ENCODE peak calls at places on chromosomes 11 and 22, in five cellular contexts. Y is A549, P is HepG2, L is IMR-90, Q is K562. G is an unnamed sample. For H3K4me1, the result is how much of the 10 kb centered on the place peaks cover.

GRCh38 chr11:34928960-34929680 is 12.7 kb downstream of the PDHX start:
- DNase-seq in Q (no peak), P (no peak), Y (no peak), L (no peak), G (no peak)

GRCh38 chr11:88335284-88335683 is 2.3 kb downstream of the CTSC start:
- DNase-seq in L (no peak), Q (no peak), Y (no peak), P (peak), G (no peak)

GRCh38 chr11:93821617-93822016 is 28.8 kb downstream of the VSTM5 start:
- DNase-seq in Q (no peak), P (peak), Y (no peak), L (no peak), G (no peak)

GRCh38 chr11:86101493-86101892 is 32.6 kb upstream of the PICALM start:
- DNase-seq in L (peak), Q (no peak), P (no peak), Y (peak), G (no peak)

GRCh38 chr11:111012497-111012896 is 233.0 kb upstream of the POU2AF2 start:
- DNase-seq in Q (no peak), Y (no peak), P (no peak), L (no peak), G (no peak)

GRCh38 chr11:90614318-90614717 is 391.5 kb upstream of the CHORDC1 start:
- DNase-seq in P (no peak), L (no peak), Q (no peak), Y (no peak), G (no peak)

GRCh38 chr11:114366331-114367243 is 33.7 kb downstream of the C11orf71 start:
- DNase-seq in L (peak), P (no peak), Y (no peak), Q (no peak), G (no peak)

GRCh38 chr11:114262681-114263509 is 33.3 kb upstream of the NNMT start:
- DNase-seq in Y (peak), L (peak), Q (peak), P (peak), G (no peak)

GRCh38 chr22:48870436-48870835 is 957.2 kb downstream of the BRD1 start:
- DNase-seq in Y (no peak), P (no peak), L (no peak), Q (no peak), G (no peak)

GRCh38 chr11:88508808-88509581 is 171.5 kb upstream of the CTSC start:
- DNase-seq in Q (no peak), Y (no peak), L (no peak), P (no peak), G (no peak)

GRCh38 chr11:12235945-12236743 is 125.8 kb downstream of the MICAL2 start:
- DNase-seq in Y (peak), Q (peak), P (peak), L (peak), G (no peak)

GRCh38 chr22:27642104-27642800 is 159.3 kb downstream of the MN1 start:
- DNase-seq in Q (peak), L (no peak), Y (no peak), P (peak), G (no peak)

GRCh38 chr11:26992031-26992541 is 1.8 kb upstream of the FIBIN start:
- DNase-seq in P (no peak), Y (no peak), Q (no peak), L (peak), G (no peak)

GRCh38 chr11:95375881-95376280 is 144.9 kb upstream of the SESN3 start:
- DNase-seq in Q (no peak), Y (no peak), P (no peak), L (peak), G (no peak)

GRCh38 chr11:60763692-60764369 is 7.2 kb downstream of the MS4A15 start:
- DNase-seq in Q (no peak), L (no peak), P (no peak), Y (no peak), G (no peak)

GRCh38 chr22:38172489-38173155 is 9.0 kb downstream of the PLA2G6 start:
- DNase-seq in Y (no peak), L (peak), P (peak), Q (no peak), G (no peak)

GRCh38 chr11:102836290-102836875 is 7.0 kb downstream of the MMP3 start:
- DNase-seq in L (peak), Y (no peak), Q (no peak), P (no peak), G (no peak)

GRCh38 chr11:37504925-37505324 is 906.9 kb upstream of the RAG2 start:
- DNase-seq in Q (no peak), P (no peak), Y (no peak), L (peak), G (no peak)

GRCh38 chr11:34405079-34405858 is 33.5 kb upstream of the CAT start:
- DNase-seq in Q (no peak), P (no peak), Y (no peak), L (no peak), G (no peak)

GRCh38 chr11:92329644-92330043 is 105.0 kb downstream of the FAT3 start:
- DNase-seq in Q (no peak), P (no peak), L (peak), Y (no peak), G (no peak)

GRCh38 chr11:35288817-35289541 is 130.4 kb downstream of the SLC1A2 start:
- DNase-seq in Q (no peak), L (peak), Y (no peak), P (no peak), G (no peak)

GRCh38 chr22:43891360-43892182 is at the start of gene PNPLA5:
- DNase-seq in P (no peak), Q (peak), L (peak), Y (no peak), G (no peak)

GRCh38 chr11:85137597-85137996 is 489.5 kb downstream of the DLG2 start:
- DNase-seq in L (no peak), Y (no peak), Q (no peak), P (no peak), G (no peak)

GRCh38 chr22:33139937-33140336 is 81.8 kb upstream of the SYN3 start:
- DNase-seq in L (no peak), Y (no peak), Q (no peak), P (no peak), G (no peak)

GRCh38 chr11:118001494-118001971 is 15.3 kb downstream of the IL10RA start:
- DNase-seq in Y (no peak), P (no peak), Q (no peak), L (no peak), G (no peak)

GRCh38 chr11:127003260-127003981 is 2.9 kb upstream of the KIRREL3 start:
- DNase-seq in Y (peak), L (peak), Q (peak), P (no peak), G (no peak)

GRCh38 chr11:91178366-91178765 is 955.5 kb upstream of the CHORDC1 start:
- DNase-seq in L (no peak), Y (no peak), Q (no peak), P (no peak), G (no peak)

GRCh38 chr11:101429708-101430107 is 154.1 kb downstream of the TRPC6 start:
- DNase-seq in Y (no peak), L (no peak), P (peak), Q (no peak), G (no peak)

GRCh38 chr22:19062139-19062789 is 59.9 kb downstream of the DGCR2 start:
- DNase-seq in Q (no peak), L (peak), P (no peak), Y (no peak), G (no peak)

GRCh38 chr11:129574431-129574830 is 198.8 kb downstream of the BARX2 start:
- DNase-seq in Y (no peak), P (no peak), Q (no peak), L (no peak), G (no peak)

DNA sequence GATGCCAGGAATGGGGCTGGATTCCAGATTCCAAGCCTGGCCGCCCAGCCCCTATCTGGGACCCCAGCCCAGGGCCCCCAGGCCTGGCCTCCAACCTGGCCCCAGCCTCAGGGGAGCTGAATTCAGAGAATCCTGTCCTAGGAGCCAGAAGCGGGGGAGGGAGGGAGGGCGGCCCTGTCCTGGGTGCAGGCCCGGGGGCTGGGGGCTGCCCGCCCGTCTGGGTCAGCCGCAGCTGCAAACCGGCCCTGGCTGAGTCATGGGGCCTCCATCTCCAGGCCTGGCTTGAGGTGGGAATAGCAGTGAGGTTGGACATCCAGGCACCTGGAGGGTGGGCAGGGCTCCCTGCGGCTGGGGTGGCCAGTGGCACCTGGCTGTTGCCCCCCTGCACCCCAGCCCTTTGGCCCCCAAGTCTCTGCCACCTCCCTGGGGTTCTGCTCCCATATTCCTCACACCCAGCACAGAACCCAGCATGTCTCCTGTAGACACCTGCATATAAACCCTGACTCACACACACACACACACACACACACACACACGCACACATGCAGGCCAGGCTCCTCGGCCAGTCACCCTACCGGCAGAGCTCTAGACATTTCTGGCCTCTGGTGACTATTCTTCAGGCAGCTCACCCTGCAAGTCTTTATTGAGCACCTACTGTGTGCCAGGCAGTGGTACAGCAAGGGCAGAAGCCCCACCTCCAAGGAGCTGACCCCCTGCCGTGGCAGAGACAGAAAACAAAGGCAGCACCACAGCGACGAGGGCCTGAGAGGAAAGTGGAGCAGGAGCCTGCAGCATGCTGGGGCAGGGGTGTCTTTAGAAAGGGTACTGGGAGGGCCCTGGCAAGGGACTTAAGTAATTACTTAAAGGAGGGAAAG is 50.4 kb downstream of the CDKN1C start:
- DNase-seq in Q (no peak), L (peak), P (peak), Y (no peak), G (no peak)
- H3K4me1 ChIP-seq in Q (under half), L (under half), P (under half), Y (under half), G (under half)

GRCh38 chr11:1749020-1749758 is 1.2 kb downstream of the IFITM10 start:
- DNase-seq in L (no peak), P (no peak), Y (no peak), Q (no peak), G (no peak)
- TF ChIP-seq MAFK in L (no peak), P (no peak), Y (no peak), Q (no peak), G (no peak)

DNA sequence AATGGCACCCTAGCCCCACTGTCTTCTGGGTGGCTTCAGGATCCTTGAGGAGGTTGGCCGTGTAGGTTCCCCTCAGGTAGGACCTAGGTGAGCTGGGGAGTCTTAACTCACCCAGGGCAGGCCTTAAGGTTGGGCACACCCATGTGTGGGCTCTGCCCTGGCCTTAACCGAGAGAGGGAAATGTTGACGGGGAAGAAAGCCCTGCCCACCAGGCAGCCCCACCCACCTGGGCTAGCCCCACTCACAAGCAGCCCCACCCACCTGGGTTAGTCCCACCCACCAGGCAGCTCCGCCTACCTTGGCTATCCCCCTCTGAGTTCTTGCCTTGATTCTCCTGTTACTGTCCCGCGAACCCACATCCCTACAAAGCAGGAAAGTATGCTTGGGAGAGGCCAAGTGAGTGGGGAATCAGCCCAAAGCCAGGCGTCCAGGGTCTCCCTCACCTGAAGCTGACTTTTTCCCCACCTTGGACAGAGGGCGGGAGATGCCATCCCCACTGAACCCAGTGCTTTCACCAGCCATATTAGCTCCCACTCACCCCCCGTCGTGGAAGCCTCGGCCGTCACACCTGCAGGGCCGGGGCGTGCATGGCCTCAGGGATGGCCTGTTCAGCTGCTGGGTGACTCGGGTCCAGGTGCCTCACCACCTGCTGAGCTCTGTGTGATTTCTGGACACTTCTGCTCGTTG is at the start of gene MYEOV:
- DNase-seq in Y (peak), P (peak), L (no peak), Q (peak), G (peak)
- H3K4me1 ChIP-seq in Y (under half), P (under half), L (under half), Q (under half), G (under half)

DNA sequence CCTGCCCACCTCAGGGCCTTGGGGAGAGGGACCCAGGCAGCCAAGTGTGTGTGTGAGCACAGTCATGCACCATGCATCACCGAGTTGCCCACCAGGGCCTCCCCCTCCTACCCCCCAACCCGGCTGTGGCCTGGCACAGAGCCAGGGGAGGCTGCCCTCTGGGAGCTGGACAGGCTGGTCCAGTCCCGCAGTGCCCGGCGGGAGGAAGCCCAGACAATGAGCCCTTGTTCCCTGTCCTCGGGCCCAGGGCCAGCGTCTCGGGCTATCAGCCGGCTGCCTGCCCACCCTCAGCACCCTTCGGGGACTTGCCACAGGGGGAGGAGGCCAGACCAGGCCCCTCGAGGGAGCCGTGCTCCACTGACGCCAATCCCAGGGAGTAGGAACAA is 4.5 kb downstream of the LRRC75B start:
- DNase-seq in P (no peak), L (no peak), Y (no peak), Q (no peak), G (no peak)
- TF ChIP-seq MAFK in P (no peak), L (no peak), Y (no peak), Q (no peak), G (no peak)

G was measured in H1.